ENCODE peak calls at places on chromosomes 1 and 21, in seven cellular contexts. H is adrenal gland, K is tibial artery, W is upper lobe of right lung, Y is cardiac fibroblast, A is mesendoderm, P is uterus. X is an unnamed sample.

GRCh38 chr1:41795205-41795762 is 123.4 kb downstream of the HIVEP3 start:
- DNase-seq in H (no peak), Y (peak), P (no peak), K (no peak), A (peak), W (no peak), X (no peak)

GRCh38 chr1:198359024-198359653 is 181.3 kb downstream of the ATP6V1G3 start:
- DNase-seq in H (no peak), P (no peak), K (no peak), A (no peak), W (no peak), Y (peak), X (peak)

GRCh38 chr1:83905315-83905907 is 93.5 kb downstream of the TTLL7 start:
- DNase-seq in H (no peak), K (no peak), A (no peak), W (no peak), P (no peak), Y (peak), X (no peak)

GRCh38 chr1:11493972-11494655 is 15.2 kb downstream of the DISP3 start:
- DNase-seq in H (no peak), P (no peak), K (no peak), W (no peak), A (no peak), Y (no peak), X (no peak)

GRCh38 chr1:76933847-76934657 is 66.8 kb downstream of the ST6GALNAC5 start:
- DNase-seq in W (no peak), A (peak), H (no peak), Y (no peak), P (no peak), K (no peak), X (no peak)

GRCh38 chr21:42019101-42019605 is 9.0 kb upstream of the ZBTB21 start:
- DNase-seq in W (no peak), Y (no peak), P (no peak), H (no peak), A (no peak), K (peak), X (no peak)

GRCh38 chr21:42568834-42569731 is 55.4 kb downstream of the SLC37A1 start:
- DNase-seq in A (no peak), W (peak), K (peak), H (peak), P (peak), Y (no peak), X (no peak)

GRCh38 chr1:22289251-22289995 is 146.5 kb upstream of the WNT4 start:
- DNase-seq in P (no peak), A (peak), K (peak), Y (no peak), H (peak), W (no peak), X (no peak)

GRCh38 chr1:152928671-152929070 is 18.3 kb upstream of the SPRR5 start:
- DNase-seq in W (no peak), H (no peak), P (no peak), Y (no peak), A (no peak), K (no peak), X (no peak)

GRCh38 chr1:21340230-21340564 is 49.9 kb upstream of the ECE1 start:
- DNase-seq in K (peak), Y (no peak), A (no peak), H (peak), W (no peak), P (peak), X (no peak)

GRCh38 chr1:20486457-20487235 is 636 bp upstream of the CAMK2N1 start:
- DNase-seq in W (peak), Y (peak), A (peak), P (peak), H (peak), K (no peak), X (no peak)

GRCh38 chr1:9591669-9592509 is 3.2 kb downstream of the TMEM201 start:
- DNase-seq in P (no peak), K (peak), H (no peak), W (peak), Y (no peak), A (no peak), X (no peak)

GRCh38 chr1:245869847-245870246 is 637.2 kb downstream of the SMYD3 start:
- DNase-seq in Y (no peak), H (no peak), A (peak), W (no peak), P (no peak), K (no peak), X (no peak)

GRCh38 chr1:153849487-153850185 is 73.1 kb downstream of the GATAD2B start:
- DNase-seq in Y (no peak), P (no peak), A (no peak), H (no peak), K (no peak), W (no peak), X (no peak)

GRCh38 chr1:76595024-76595423 is 272.3 kb upstream of the ST6GALNAC5 start:
- DNase-seq in K (no peak), W (no peak), A (peak), Y (no peak), P (no peak), H (no peak), X (no peak)

GRCh38 chr1:197391303-197392226 is 123.5 kb downstream of the CRB1 start:
- DNase-seq in Y (no peak), A (peak), W (no peak), K (no peak), H (no peak), P (no peak), X (no peak)

GRCh38 chr1:95321516-95321915 is 87.5 kb downstream of the RWDD3 start:
- DNase-seq in W (no peak), H (no peak), A (no peak), Y (peak), P (no peak), K (no peak), X (no peak)

GRCh38 chr1:78004719-78005346 is at the start of gene DNAJB4:
- DNase-seq in K (peak), H (peak), Y (peak), P (peak), A (peak), W (no peak), X (peak)

GRCh38 chr1:116284819-116285390 is 88.1 kb upstream of the ATP1A1 start:
- DNase-seq in W (no peak), A (no peak), P (no peak), H (no peak), K (no peak), Y (no peak), X (no peak)

GRCh38 chr1:193014354-193014753 is 44.8 kb downstream of the UCHL5 start:
- DNase-seq in P (no peak), Y (peak), H (no peak), A (no peak), K (no peak), W (no peak), X (no peak)
- H3K4me3 ChIP-seq in P (no peak), Y (no peak), H (no peak), A (no peak), K (no peak), W (no peak), X (no peak)

DNA sequence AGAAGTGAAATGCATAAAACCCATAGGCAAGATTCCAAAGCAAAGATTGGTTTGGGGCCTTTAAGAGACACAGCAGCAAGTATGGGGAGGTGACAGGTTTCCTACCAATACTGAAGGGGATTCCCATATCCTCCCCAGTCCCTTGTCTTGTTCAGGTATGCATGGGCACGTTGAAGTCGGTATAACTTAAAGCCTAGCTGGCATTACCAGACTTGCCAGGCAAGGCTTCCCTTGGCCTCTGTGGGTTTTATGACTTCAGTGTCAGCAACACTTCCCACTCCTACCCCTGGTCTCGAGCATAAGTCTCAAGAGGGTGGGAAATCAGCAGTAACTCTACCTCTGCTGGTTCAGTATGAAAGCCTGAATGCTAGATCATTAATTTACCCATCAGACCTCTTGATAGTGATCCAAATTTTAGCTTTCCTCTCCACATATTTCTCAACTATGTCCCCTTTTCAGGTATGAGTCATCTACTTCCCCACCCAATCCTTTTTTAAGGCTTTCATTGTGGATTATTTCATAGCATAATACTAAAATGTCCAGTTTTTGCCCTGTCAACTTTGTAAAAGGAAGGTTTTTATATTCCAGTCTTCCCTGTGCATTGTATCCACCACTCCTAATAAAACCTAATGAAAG is 6.8 kb downstream of the CYP4X1 start:
- DNase-seq in Y (peak), P (no peak), H (no peak), A (no peak), W (no peak), K (no peak), X (no peak)
- H3K4me3 ChIP-seq in Y (no peak), P (no peak), H (no peak), A (no peak), W (no peak), K (no peak), X (no peak)

GRCh38 chr1:28196330-28196729 is 19.8 kb upstream of the PTAFR start:
- DNase-seq in Y (no peak), H (no peak), P (no peak), K (no peak), W (peak), A (no peak), X (no peak)

GRCh38 chr1:28200234-28200873 is 23.9 kb upstream of the PTAFR start:
- DNase-seq in P (no peak), K (peak), W (no peak), A (no peak), Y (no peak), H (no peak), X (no peak)

GRCh38 chr1:28199328-28200233 is 23.1 kb upstream of the PTAFR start:
- DNase-seq in W (no peak), H (no peak), A (no peak), P (no peak), K (no peak), Y (no peak), X (no peak)

GRCh38 chr1:28195780-28196179 is 19.3 kb upstream of the PTAFR start:
- DNase-seq in P (no peak), Y (no peak), K (peak), H (no peak), W (peak), A (no peak), X (no peak)

GRCh38 chr1:28197682-28198415 is 21.4 kb upstream of the PTAFR start:
- DNase-seq in K (peak), A (no peak), W (no peak), H (no peak), Y (no peak), P (no peak), X (no peak)
- H3K4me3 ChIP-seq in K (no peak), A (no peak), W (no peak), H (no peak), Y (no peak), P (no peak), X (no peak)

DNA sequence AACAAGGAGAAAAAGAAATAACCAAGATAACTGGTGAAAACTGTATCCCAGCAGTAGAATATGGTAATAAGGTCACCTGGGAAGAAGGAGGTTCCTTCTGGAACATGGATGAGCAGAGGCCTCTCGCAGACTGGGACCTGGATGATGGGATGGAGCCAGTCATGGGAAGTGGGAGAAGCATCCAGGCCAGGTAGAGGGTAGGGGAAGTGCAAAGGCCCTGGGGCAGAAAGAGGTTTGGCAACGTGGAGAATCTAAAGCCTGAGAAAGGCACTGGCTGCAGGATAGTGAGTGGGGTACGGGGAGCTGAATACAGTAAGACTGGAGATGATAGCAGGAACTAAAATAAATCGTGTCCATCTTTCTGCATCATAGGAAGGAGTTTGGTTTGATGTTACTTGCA is 96.1 kb upstream of the VAMP3 start:
- DNase-seq in Y (no peak), A (no peak), P (no peak), W (no peak), K (no peak), H (no peak), X (no peak)
- H3K4me3 ChIP-seq in Y (no peak), A (no peak), P (no peak), W (no peak), K (no peak), H (no peak), X (no peak)

DNA sequence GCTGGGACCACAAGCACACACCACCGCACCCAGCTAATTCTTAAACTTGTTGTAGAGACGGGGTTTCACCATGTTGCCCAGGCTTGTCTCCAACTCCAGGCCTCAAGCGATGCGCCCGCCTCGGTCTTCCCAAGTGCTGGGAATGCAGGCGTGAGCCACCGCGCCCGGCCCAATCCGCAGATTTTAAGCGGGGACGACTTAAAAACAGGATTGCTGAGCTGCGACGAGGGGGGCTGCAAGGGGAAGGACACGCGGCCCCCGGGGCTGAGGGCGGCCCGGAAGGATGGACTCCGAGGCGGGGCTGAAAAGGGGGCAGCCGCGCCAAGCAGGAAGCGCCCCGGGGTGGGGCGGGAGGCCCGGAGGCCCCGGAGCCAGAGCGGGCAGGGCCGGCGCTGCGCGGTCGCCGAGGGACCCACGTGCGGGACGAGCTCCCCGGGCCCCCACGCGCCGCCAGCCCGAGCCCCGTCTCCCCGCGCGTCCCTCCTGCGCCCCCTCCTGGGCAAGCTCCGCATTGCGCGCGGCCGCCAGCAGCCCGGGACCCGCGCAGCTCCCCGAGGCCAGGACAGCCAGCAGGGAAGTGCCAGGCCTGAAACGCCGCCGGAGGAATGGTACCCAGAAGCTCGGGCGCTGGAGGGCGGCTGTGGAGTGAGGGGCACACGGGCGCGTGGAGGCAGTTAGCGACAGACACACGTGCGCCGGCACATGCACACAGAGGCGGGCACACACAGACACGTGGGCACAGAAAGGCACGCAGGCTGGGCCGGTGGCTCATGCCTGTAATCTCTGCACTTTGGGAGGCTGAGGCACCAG is 5.5 kb upstream of the PRKCZ start:
- DNase-seq in W (peak), H (peak), Y (peak), K (no peak), P (peak), A (peak), X (no peak)
- H3K4me3 ChIP-seq in W (peak), H (peak), Y (no peak), K (no peak), P (no peak), A (no peak), X (no peak)

DNA sequence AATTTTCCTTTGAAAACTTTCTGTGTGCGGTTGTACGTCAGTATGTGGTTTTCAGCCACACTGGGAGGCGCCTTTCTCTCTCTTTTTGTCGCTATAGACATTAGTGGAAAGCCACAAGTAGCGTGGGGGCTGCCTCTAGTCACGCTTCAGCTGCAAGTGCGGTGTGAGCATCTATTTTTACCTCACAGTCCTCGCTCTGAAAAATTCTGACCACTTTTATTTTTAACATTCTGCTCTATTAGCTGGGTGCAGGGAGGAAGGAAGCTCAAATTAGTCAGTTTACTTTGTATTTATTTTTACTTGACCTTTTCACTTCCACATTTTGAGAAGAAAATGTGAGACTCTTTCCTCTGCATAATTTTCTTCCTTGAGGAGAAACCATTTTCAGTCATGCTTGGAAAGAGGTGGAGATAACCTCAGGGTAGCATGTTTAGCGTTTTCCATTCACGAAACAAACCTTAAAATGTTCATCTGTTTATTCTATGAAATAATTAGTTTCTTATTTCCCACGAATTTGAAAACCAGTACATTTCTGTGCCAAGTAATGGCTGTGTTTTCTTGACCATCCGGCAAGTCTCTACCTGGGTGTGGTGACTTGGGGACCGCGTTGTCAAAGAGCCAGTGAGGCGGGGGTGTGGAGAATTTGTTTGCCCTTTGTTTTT is 35.6 kb downstream of the ADARB1 start:
- DNase-seq in A (no peak), P (no peak), H (no peak), W (no peak), Y (no peak), K (peak), X (no peak)
- H3K4me3 ChIP-seq in A (no peak), P (no peak), H (no peak), W (no peak), Y (no peak), K (peak), X (no peak)

DNA sequence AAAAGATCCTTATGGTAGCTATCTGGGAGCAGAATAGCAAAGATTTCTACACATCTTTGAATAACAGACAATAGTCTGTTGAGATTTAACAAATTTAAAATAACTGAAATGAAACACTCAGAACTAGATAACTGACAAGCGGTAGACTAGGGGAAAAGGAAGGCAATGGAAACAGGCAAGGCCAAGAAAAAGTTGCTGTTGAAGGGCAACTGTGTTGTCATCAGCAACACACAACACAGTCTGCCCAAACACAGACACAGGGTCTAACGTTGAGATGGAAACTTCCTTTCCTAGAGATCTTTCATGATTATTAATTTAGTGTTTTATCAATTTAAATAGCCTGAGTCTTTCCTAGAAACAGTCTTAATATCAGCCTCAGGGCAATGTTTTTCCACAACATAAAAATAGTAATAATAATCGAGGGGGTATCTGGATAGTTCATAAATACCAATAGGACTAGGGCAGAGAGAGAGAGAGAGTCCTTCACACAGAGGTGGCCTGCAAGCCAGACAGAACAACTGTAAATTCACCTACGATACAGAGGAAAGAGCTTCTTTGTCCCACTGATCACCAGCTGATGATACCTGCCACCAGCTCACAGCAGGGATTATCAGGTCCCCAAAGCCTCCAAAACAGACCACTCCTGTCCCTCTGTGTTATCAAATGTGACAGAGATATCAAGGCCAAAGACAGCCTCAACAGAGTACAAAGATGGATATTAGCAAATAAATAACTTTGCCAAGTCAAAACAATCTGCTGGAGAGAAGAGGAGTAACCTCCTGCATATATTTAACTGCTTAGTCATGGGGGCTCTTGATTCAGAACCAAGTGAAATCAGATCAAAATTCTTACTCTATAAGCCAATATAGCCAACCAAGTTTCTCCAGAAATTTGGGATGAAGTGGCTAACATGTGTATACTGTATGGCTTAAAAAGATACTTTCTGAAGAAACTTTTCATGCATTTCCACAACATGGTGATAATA is 245.3 kb downstream of the SLC45A1 start:
- DNase-seq in Y (peak), W (no peak), P (no peak), A (peak), H (no peak), K (no peak), X (no peak)
- H3K4me3 ChIP-seq in Y (no peak), W (no peak), P (no peak), A (no peak), H (no peak), K (no peak), X (no peak)

X was measured in LNCaP clone FGC.